ENCODE peak calls at places on chromosomes 5 and 9, in five cellular contexts. O is K562, N is HepG2, H is GM12878, L is H1. P is an unnamed sample.

GRCh38 chr5:150278916-150279315 is 10.7 kb downstream of the CAMK2A start:
- DNase-seq in N (no peak), H (no peak), L (no peak), O (no peak), P (no peak)

GRCh38 chr9:92808726-92809451 is 44.3 kb upstream of the BICD2 start:
- DNase-seq in N (peak; percentile 17), L (peak; percentile 88), H (no peak), O (peak; percentile 38), P (peak; percentile 58)

GRCh38 chr9:133457233-133457632 is 2.5 kb upstream of the CACFD1 start:
- DNase-seq in N (peak; percentile 20), L (no peak), H (no peak), O (peak; percentile 54), P (no peak)

GRCh38 chr9:34929506-34930102 is 28.5 kb upstream of the PHF24 start:
- DNase-seq in L (peak; percentile 66), H (no peak), O (peak; percentile 13), N (peak; percentile 23), P (peak; percentile 36)

GRCh38 chr5:110790673-110791072 is 51.9 kb downstream of the SLC25A46 start:
- DNase-seq in N (no peak), L (no peak), H (no peak), O (no peak), P (peak; percentile 11)

GRCh38 chr5:60718186-60718892 is 18.4 kb upstream of the DEPDC1B start:
- DNase-seq in O (no peak), H (no peak), L (no peak), N (no peak), P (no peak)

GRCh38 chr5:14659821-14660607 is 4.5 kb upstream of the OTULIN start:
- DNase-seq in H (no peak), O (no peak), L (no peak), N (no peak), P (no peak)

GRCh38 chr5:8831854-8832253 is 714.0 kb downstream of the SEMA5A start:
- DNase-seq in H (no peak), L (no peak), N (no peak), O (no peak), P (no peak)

GRCh38 chr5:95284512-95285405 is at the start of gene MCTP1:
- DNase-seq in O (no peak), H (no peak), L (peak; percentile 76), N (no peak), P (peak; percentile 19)

GRCh38 chr5:98349990-98350365 is 423.5 kb upstream of the RGMB start:
- DNase-seq in L (no peak), N (no peak), H (no peak), O (no peak), P (no peak)

GRCh38 chr9:133054966-133055365 is 6.8 kb upstream of the CEL start:
- DNase-seq in H (no peak), O (no peak), N (no peak), L (no peak), P (no peak)

GRCh38 chr9:16179566-16179965 is 626.7 kb downstream of the CCDC171 start:
- DNase-seq in L (no peak), N (no peak), H (no peak), O (no peak), P (no peak)

GRCh38 chr9:130325921-130326320 is 60.4 kb downstream of the HMCN2 start:
- DNase-seq in H (no peak), L (no peak), N (no peak), O (no peak), P (no peak)

GRCh38 chr9:94085062-94085639 is 887 bp downstream of the PTPDC1 start:
- DNase-seq in L (peak; percentile 53), H (no peak), O (no peak), N (peak; percentile 59), P (no peak)

GRCh38 chr9:113548221-113549041 is 84.9 kb downstream of the RGS3 start:
- DNase-seq in O (no peak), N (peak; percentile 93), H (no peak), L (no peak), P (no peak)

GRCh38 chr9:31137151-31137849 is 1247.1 kb upstream of the ACO1 start:
- DNase-seq in H (no peak), N (peak; percentile 31), O (no peak), L (no peak), P (no peak)

GRCh38 chr9:108809269-108809668 is 46.5 kb downstream of the ACTL7B start:
- DNase-seq in O (no peak), L (no peak), N (peak; percentile 18), H (no peak), P (no peak)

GRCh38 chr5:121981254-121981653 is 19.5 kb downstream of the SRFBP1 start:
- DNase-seq in N (no peak), L (no peak), H (no peak), O (no peak), P (no peak)

GRCh38 chr9:105531530-105531929 is 26.4 kb upstream of the FKTN start:
- DNase-seq in N (no peak), H (no peak), O (no peak), L (no peak), P (no peak)

GRCh38 chr5:19886123-19886921 is 101.7 kb downstream of the CDH18 start:
- DNase-seq in N (no peak), L (no peak), O (no peak), H (no peak), P (no peak)

GRCh38 chr9:7164440-7165349 is 406.9 kb downstream of the KDM4C start:
- DNase-seq in H (no peak), N (no peak), O (no peak), L (no peak), P (no peak)

GRCh38 chr5:74919487-74919886 is 53.3 kb upstream of the FAM169A start:
- DNase-seq in N (peak; percentile 60), L (no peak), O (peak; percentile 70), H (no peak), P (peak; percentile 51)

GRCh38 chr9:129150672-129151211 is 27.3 kb downstream of the IER5L start:
- DNase-seq in O (no peak), L (no peak), N (no peak), H (no peak), P (no peak)

GRCh38 chr5:34658023-34658422 is 1.9 kb downstream of the RAI14 start:
- DNase-seq in H (no peak), N (peak; percentile 10), O (peak; percentile 70), L (no peak), P (peak; percentile 34)

DNA sequence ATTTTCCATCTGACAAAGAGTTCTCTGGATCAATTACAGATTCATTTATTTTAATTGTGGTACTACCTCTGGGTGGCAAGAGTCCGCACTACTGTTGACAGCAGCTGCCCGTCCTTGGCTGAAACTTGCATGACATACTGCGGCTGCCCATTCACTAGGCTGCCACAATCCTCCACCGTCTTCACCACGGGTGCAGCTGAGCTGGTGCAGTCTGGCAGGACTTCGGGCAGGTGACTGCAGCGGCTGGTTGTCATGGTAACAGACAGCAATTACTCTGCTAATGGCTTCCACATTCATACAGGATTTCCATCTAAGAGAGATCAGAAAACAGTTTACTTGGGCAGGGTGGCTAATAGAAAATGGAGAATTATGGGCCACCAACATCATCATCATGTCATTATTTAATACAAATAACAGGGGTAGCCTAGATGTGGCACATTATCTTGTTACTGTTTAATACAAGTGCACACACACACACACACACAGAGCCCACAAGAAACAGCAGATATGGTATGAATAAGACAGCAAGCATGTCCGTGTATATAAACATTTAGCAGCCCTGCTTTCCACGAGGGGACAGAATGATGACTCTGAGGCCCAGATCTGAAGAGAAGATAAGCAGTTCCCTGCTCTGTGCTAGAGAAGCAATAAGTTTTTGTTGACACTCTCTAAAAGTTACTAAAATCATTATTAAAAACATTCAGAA is 112.3 kb downstream of the MARCHF3 start:
- DNase-seq in H (no peak), N (no peak), O (peak; percentile 22), L (no peak), P (peak; percentile 27)
- TF ChIP-seq KDM1A in H (no peak), N (no peak), O (no peak), L (no peak), P (no peak)

GRCh38 chr5:91670565-91670964 is 287.4 kb upstream of the ARRDC3 start:
- DNase-seq in L (peak; percentile 50), N (no peak), H (no peak), O (no peak), P (no peak)
- TF ChIP-seq KDM1A in L (no peak), N (no peak), H (no peak), O (no peak), P (no peak)

GRCh38 chr5:133754575-133755169 is 142.3 kb upstream of the FSTL4 start:
- DNase-seq in L (peak; percentile 54), O (peak; percentile 30), N (peak; percentile 28), H (peak; percentile 11), P (peak; percentile 53)
- TF ChIP-seq KDM1A in L (no peak), O (no peak), N (no peak), H (no peak), P (no peak)

GRCh38 chr5:132505641-132506040 is 15.1 kb upstream of the IRF1 start:
- DNase-seq in H (no peak), O (no peak), N (no peak), L (no peak), P (no peak)

GRCh38 chr5:132504746-132505145 is 14.2 kb upstream of the IRF1 start:
- DNase-seq in N (peak; percentile 59), H (no peak), O (no peak), L (no peak), P (no peak)

GRCh38 chr5:132506094-132506692 is 15.6 kb upstream of the IRF1 start:
- DNase-seq in N (peak; percentile 41), L (no peak), H (no peak), O (peak; percentile 32), P (peak; percentile 63)

DNA sequence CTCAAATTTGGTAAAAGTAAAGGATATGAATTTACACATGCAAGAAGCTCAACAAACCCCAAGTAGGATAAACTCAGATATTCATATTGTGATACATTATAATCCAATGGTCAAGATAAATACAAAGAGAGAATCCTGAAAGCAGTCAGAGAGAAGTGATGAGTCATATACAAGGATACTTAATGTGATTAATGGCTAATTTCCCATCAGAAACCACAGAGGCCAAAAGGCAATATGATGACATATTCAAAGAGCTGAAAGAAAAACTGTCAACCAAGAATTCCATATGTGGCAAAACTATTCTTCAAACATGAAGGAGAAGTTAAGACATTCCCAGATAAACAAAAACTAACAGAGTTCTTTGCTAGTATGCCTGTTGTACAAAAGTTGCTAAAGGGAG is 19.5 kb upstream of the IRF1 start:
- DNase-seq in N (no peak), O (no peak), L (no peak), H (no peak), P (no peak)
- TF ChIP-seq KDM1A in N (no peak), O (no peak), L (no peak), H (no peak), P (no peak)

GRCh38 chr5:68154119-68154857 is 61.3 kb upstream of the PIK3R1 start:
- DNase-seq in O (no peak), L (no peak), N (no peak), H (no peak), P (no peak)

GRCh38 chr5:68148096-68148495 is 67.5 kb upstream of the PIK3R1 start:
- DNase-seq in O (no peak), H (no peak), N (no peak), L (no peak), P (no peak)

GRCh38 chr5:68149189-68149588 is 66.4 kb upstream of the PIK3R1 start:
- DNase-seq in L (no peak), H (no peak), N (no peak), O (no peak), P (no peak)

GRCh38 chr5:68155940-68156339 is 59.6 kb upstream of the PIK3R1 start:
- DNase-seq in O (no peak), N (no peak), L (no peak), H (no peak), P (no peak)

GRCh38 chr5:68151812-68152211 is 63.7 kb upstream of the PIK3R1 start:
- DNase-seq in L (no peak), O (no peak), H (no peak), N (no peak), P (no peak)
- TF ChIP-seq KDM1A in L (no peak), O (no peak), H (no peak), N (no peak), P (no peak)